ENCODE peak calls at places on chromosomes 2 and 18, in five cellular contexts. L is neuronal stem cell, U is H9, Z is IMR-90, W is H1. C is an unnamed sample.

GRCh38 chr2:172985139-172985874 is 90.3 kb upstream of the MAP3K20 start:
- DNase-seq in L (no peak), U (no peak), Z (peak; percentile 63), W (no peak), C (peak; percentile 46)

GRCh38 chr2:96564563-96564962 is 28.0 kb downstream of the ARID5A start:
- DNase-seq in L (no peak), U (no peak), Z (no peak), W (no peak), C (no peak)

GRCh38 chr18:37434161-37434860 is 131.3 kb downstream of the CELF4 start:
- DNase-seq in L (no peak), U (no peak), Z (no peak), W (no peak), C (no peak)

GRCh38 chr2:180240774-180241173 is 233.7 kb upstream of the CWC22 start:
- DNase-seq in L (no peak), U (no peak), Z (peak; percentile 22), W (no peak), C (peak; percentile 35)

GRCh38 chr18:79925656-79925979 is 25.8 kb downstream of the SLC66A2 start:
- DNase-seq in L (no peak), U (no peak), Z (no peak), W (no peak), C (no peak)

GRCh38 chr2:200703132-200703925 is 108.4 kb upstream of the BZW1 start:
- DNase-seq in L (peak; percentile 42), U (no peak), Z (peak; percentile 80), W (no peak), C (peak; percentile 64)

GRCh38 chr2:54000524-54000923 is 29.7 kb upstream of the PSME4 start:
- DNase-seq in L (no peak), U (no peak), Z (peak; percentile 12), W (no peak), C (no peak)

GRCh38 chr18:79871481-79872091 is 73.8 kb downstream of the KCNG2 start:
- DNase-seq in L (no peak), U (peak; percentile 30), Z (no peak), W (no peak), C (no peak)

GRCh38 chr2:75356857-75357256 is 157.5 kb upstream of the TACR1 start:
- DNase-seq in L (no peak), U (no peak), Z (no peak), W (no peak), C (no peak)

GRCh38 chr2:96884299-96885156 is 14.6 kb upstream of the SEMA4C start:
- DNase-seq in L (no peak), U (no peak), Z (no peak), W (no peak), C (no peak)

GRCh38 chr2:71620116-71620515 is 166.8 kb downstream of the DYSF start:
- DNase-seq in L (no peak), U (peak; percentile 20), Z (no peak), W (no peak), C (no peak)

GRCh38 chr2:98252394-98252793 is 93.9 kb upstream of the CNGA3 start:
- DNase-seq in L (no peak), U (no peak), Z (no peak), W (no peak), C (no peak)

GRCh38 chr2:109128466-109129355 is at the start of gene SH3RF3:
- DNase-seq in L (peak; percentile 32), U (peak; percentile 56), Z (peak; percentile 53), W (no peak), C (peak; percentile 65)

GRCh38 chr2:44879269-44880124 is 62.0 kb upstream of the SIX3 start:
- DNase-seq in L (no peak), U (no peak), Z (no peak), W (no peak), C (no peak)

GRCh38 chr2:240929364-240930095 is 23.4 kb downstream of the CROCC2 start:
- DNase-seq in L (no peak), U (no peak), Z (no peak), W (no peak), C (no peak)

GRCh38 chr18:58364867-58365533 is 263.9 kb downstream of the ALPK2 start:
- DNase-seq in L (no peak), U (no peak), Z (peak; percentile 68), W (no peak), C (peak; percentile 29)

GRCh38 chr2:8644605-8645175 is 37.2 kb upstream of the ID2 start:
- DNase-seq in L (no peak), U (peak; percentile 51), Z (no peak), W (no peak), C (no peak)

GRCh38 chr2:70767699-70768584 is at the start of gene ADD2:
- DNase-seq in L (peak; percentile 70), U (peak; percentile 73), Z (peak; percentile 1), W (no peak), C (peak; percentile 91)

GRCh38 chr18:49476664-49477411 is 10.2 kb downstream of the C18orf32 start:
- DNase-seq in L (no peak), U (no peak), Z (peak; percentile 65), W (no peak), C (peak; percentile 23)

GRCh38 chr2:100773538-100773937 is 46.4 kb upstream of the NPAS2 start:
- DNase-seq in L (no peak), U (no peak), Z (no peak), W (no peak), C (no peak)

GRCh38 chr2:220555961-220556360 is 928.5 kb downstream of the SLC4A3 start:
- DNase-seq in L (no peak), U (no peak), Z (peak; percentile 36), W (no peak), C (no peak)

GRCh38 chr2:106085441-106085911 is 108.6 kb downstream of the UXS1 start:
- DNase-seq in L (no peak), U (no peak), Z (peak; percentile 39), W (no peak), C (peak; percentile 68)

GRCh38 chr18:75111673-75112485 is 97.1 kb downstream of the PTGR3 start:
- DNase-seq in L (no peak), U (no peak), Z (peak; percentile 21), W (no peak), C (no peak)

GRCh38 chr2:144686518-144687215 is 166.7 kb upstream of the ZEB2 start:
- DNase-seq in L (no peak), U (no peak), Z (no peak), W (no peak), C (no peak)

GRCh38 chr2:67451086-67451832 is 54.1 kb downstream of the ETAA1 start:
- DNase-seq in L (no peak), U (no peak), Z (peak; percentile 85), W (no peak), C (peak; percentile 13)

GRCh38 chr2:234081970-234082822 is 31.7 kb downstream of the SPP2 start:
- DNase-seq in L (no peak), U (no peak), Z (no peak), W (no peak), C (no peak)

GRCh38 chr18:79400091-79400590 is 4.4 kb downstream of the NFATC1 start:
- DNase-seq in L (no peak), U (no peak), Z (no peak), W (no peak), C (no peak)

GRCh38 chr2:26911911-26912861 is 58.3 kb upstream of the MAPRE3 start:
- DNase-seq in L (peak; percentile 80), U (peak; percentile 64), Z (no peak), W (no peak), C (peak; percentile 54)
- H3K18ac ChIP-seq in L (peak overlapping the region; percentile 58), U (peak overlapping the region; percentile 22), Z (no peak overlapping the region), W (peak overlapping the region; percentile 75), C (no peak overlapping the region)

GRCh38 chr18:3916082-3916481 is 466.1 kb downstream of the TGIF1 start:
- DNase-seq in L (no peak), U (no peak), Z (no peak), W (no peak), C (no peak)
- H3K23ac ChIP-seq in L (no peak overlapping the region), U (no peak overlapping the region), Z (no peak overlapping the region), W (no peak overlapping the region), C (no peak overlapping the region)

GRCh38 chr2:110204408-110205385 is at the start of gene NPHP1:
- DNase-seq in L (peak; percentile 82), U (peak; percentile 90), Z (peak; percentile 75), W (peak; percentile 44), C (peak; percentile 95)
- H2BK15ac ChIP-seq in L (no peak within 1 kb of the TSS), U (no peak within 1 kb of the TSS), Z (no peak within 1 kb of the TSS), W (no peak within 1 kb of the TSS), C (no peak within 1 kb of the TSS)

GRCh38 chr18:46629356-46629755 is 27.7 kb downstream of the LOXHD1 start:
- DNase-seq in L (no peak), U (no peak), Z (no peak), W (no peak), C (no peak)

GRCh38 chr18:46625069-46625468 is 32.0 kb downstream of the LOXHD1 start:
- DNase-seq in L (no peak), U (no peak), Z (no peak), W (no peak), C (no peak)

GRCh38 chr18:46624127-46624526 is 32.9 kb downstream of the LOXHD1 start:
- DNase-seq in L (no peak), U (no peak), Z (no peak), W (no peak), C (no peak)

GRCh38 chr18:46628206-46628605 is 28.8 kb downstream of the LOXHD1 start:
- DNase-seq in L (no peak), U (no peak), Z (no peak), W (no peak), C (no peak)

DNA sequence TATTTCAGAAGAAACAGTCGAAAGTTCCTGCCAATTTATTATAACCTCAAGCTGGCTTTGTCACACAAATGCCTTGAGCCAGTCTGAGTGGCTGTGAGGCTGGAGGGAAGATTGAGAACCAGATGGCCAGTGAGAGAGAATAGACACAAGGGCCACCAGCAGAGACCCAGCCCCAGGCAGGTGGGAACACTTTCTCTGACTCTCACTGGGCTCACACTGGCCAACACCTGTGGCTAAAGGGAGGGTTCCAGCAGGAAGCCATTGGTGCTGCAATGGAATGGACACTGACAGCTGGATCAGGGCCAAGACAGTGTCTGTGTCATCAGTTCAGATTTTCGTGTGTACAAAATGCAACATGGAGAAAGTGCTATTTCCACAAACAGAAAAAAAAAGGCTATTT is 29.9 kb downstream of the LOXHD1 start:
- DNase-seq in L (no peak), U (no peak), Z (no peak), W (no peak), C (no peak)
- H3K18ac ChIP-seq in L (no peak overlapping the region), U (no peak overlapping the region), Z (no peak overlapping the region), W (no peak overlapping the region), C (no peak overlapping the region)

GRCh38 chr2:238009563-238009962 is 42.7 kb downstream of the UBE2F start:
- DNase-seq in L (no peak), U (no peak), Z (no peak), W (no peak), C (no peak)

GRCh38 chr2:238007924-238008323 is 41.1 kb downstream of the UBE2F start:
- DNase-seq in L (no peak), U (no peak), Z (no peak), W (no peak), C (no peak)

GRCh38 chr2:238013806-238014205 is 47.0 kb downstream of the UBE2F start:
- DNase-seq in L (no peak), U (no peak), Z (no peak), W (no peak), C (no peak)

GRCh38 chr2:238006500-238006899 is 39.7 kb downstream of the UBE2F start:
- DNase-seq in L (no peak), U (no peak), Z (no peak), W (no peak), C (no peak)

DNA sequence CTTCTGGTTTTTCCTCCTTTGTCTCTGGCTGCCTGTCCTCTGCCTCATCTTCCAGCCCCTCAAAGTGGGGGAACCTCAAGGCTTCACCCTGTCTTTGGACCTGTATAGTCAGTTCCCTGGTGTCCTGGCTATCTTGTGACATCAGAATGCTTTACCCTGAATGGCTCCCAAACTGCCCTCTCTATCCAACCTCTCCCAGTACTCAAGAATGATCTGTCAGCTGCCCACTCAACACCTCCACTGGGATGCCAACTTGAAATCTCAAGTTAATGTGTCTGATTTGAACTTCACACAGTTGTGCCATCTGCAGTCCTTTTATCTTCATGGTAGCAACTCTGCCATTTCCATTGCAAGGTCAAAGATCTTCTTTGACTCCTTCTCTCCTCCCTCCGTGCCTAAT is 43.8 kb downstream of the UBE2F start:
- DNase-seq in L (no peak), U (no peak), Z (no peak), W (no peak), C (no peak)
- H3K23ac ChIP-seq in L (no peak overlapping the region), U (no peak overlapping the region), Z (no peak overlapping the region), W (no peak overlapping the region), C (no peak overlapping the region)

C was measured in mesendoderm.